ENCODE peak calls at places on chromosome 13, in eight cellular contexts. F is neuronal stem cell; B is pulmonary artery endothelial cell; Q is T-helper 1 cell; G is colonic mucosa; R is A549; V is choroid plexus epithelial cell; L is stimulated activated CD8-positive, alpha-beta memory T cell treated with anti-CD3 and anti-CD28 coated beads, Interleukin-4, amount 100 ng/mL, for 48 hours. E is an unnamed sample.

GRCh38 chr13:67844544-67844943 is 614.4 kb upstream of the PCDH9 start:
- DNase-seq in L (no peak), R (no peak), V (no peak), B (no peak), F (no peak), G (no peak), Q (no peak), E (no peak)

GRCh38 chr13:74070065-74070464 is 64.1 kb downstream of the KLF12 start:
- DNase-seq in F (no peak), L (no peak), B (no peak), Q (peak), R (no peak), V (no peak), G (no peak), E (no peak)

GRCh38 chr13:100394005-100394695 is 194.4 kb downstream of the GGACT start:
- DNase-seq in G (no peak), Q (no peak), B (no peak), L (peak), R (peak), V (peak), F (no peak), E (peak)

GRCh38 chr13:40158218-40158617 is 502.8 kb downstream of the COG6 start:
- DNase-seq in G (no peak), V (no peak), L (no peak), F (no peak), Q (no peak), R (no peak), B (peak), E (peak)

GRCh38 chr13:29511439-29511814 is 84.1 kb downstream of the SLC7A1 start:
- DNase-seq in V (no peak), R (no peak), B (no peak), G (no peak), Q (no peak), L (no peak), F (no peak), E (no peak)

GRCh38 chr13:66689628-66690027 is 540.5 kb downstream of the PCDH9 start:
- DNase-seq in L (no peak), G (no peak), V (peak), B (no peak), Q (no peak), R (peak), F (no peak), E (peak)

GRCh38 chr13:113453962-113454361 is 674 bp upstream of the ADPRHL1 start:
- DNase-seq in R (no peak), G (no peak), V (peak), Q (no peak), B (no peak), L (no peak), F (no peak), E (no peak)

GRCh38 chr13:111911141-111911720 is 155.7 kb upstream of the SOX1 start:
- DNase-seq in L (no peak), G (no peak), B (no peak), Q (no peak), F (no peak), R (no peak), V (no peak), E (no peak)

GRCh38 chr13:95535243-95535642 is 17.3 kb upstream of the CLDN10 start:
- DNase-seq in R (peak), F (no peak), Q (no peak), G (no peak), B (peak), L (no peak), V (peak), E (peak)